ENCODE peak calls at places on chromosome 5, in nine cellular contexts. C, P, B, M, K, U, X, I and O are unnamed samples.

GRCh38 chr5:12292610-12293204 is 388.5 kb upstream of the CTNND2 start:
- DNase-seq in C (peak), P (peak), B (peak), M (no peak), K (peak), U (no peak), X (no peak), I (no peak), O (peak)

GRCh38 chr5:78538240-78538850 is 110.2 kb downstream of the LHFPL2 start:
- DNase-seq in C (no peak), P (no peak), B (no peak), M (no peak), K (no peak), U (no peak), X (no peak), I (no peak), O (no peak)

GRCh38 chr5:59027145-59027907 is 444.5 kb downstream of the RAB3C start:
- DNase-seq in C (no peak), P (no peak), B (no peak), M (no peak), K (no peak), U (no peak), X (no peak), I (no peak), O (no peak)

GRCh38 chr5:167511-167910 is 23.8 kb upstream of the LRRC14B start:
- DNase-seq in C (no peak), P (no peak), B (no peak), M (no peak), K (no peak), U (no peak), X (no peak), I (no peak), O (no peak)

GRCh38 chr5:133996683-133997252 is 8.0 kb downstream of the VDAC1 start:
- DNase-seq in C (peak), P (no peak), B (no peak), M (no peak), K (no peak), U (no peak), X (no peak), I (no peak), O (no peak)

GRCh38 chr5:151757233-151758140 is 944 bp downstream of the ATOX1 start:
- DNase-seq in C (no peak), P (no peak), B (no peak), M (no peak), K (peak), U (no peak), X (peak), I (peak), O (no peak)

GRCh38 chr5:158593925-158594324 is 505.8 kb downstream of the EBF1 start:
- DNase-seq in C (no peak), P (no peak), B (no peak), M (no peak), K (no peak), U (no peak), X (no peak), I (no peak), O (no peak)

GRCh38 chr5:126931968-126932622 is 98.3 kb downstream of the MARCHF3 start:
- DNase-seq in C (no peak), P (no peak), B (no peak), M (no peak), K (no peak), U (no peak), X (no peak), I (no peak), O (no peak)

GRCh38 chr5:87009146-87009545 is 258.5 kb upstream of the RASA1 start:
- DNase-seq in C (no peak), P (peak), B (peak), M (no peak), K (no peak), U (no peak), X (no peak), I (no peak), O (peak)

GRCh38 chr5:56951131-56951945 is 585 bp downstream of the MIER3 start:
- DNase-seq in C (peak), P (peak), B (peak), M (no peak), K (peak), U (no peak), X (no peak), I (peak), O (no peak)

GRCh38 chr5:139481122-139481533 is 1.4 kb downstream of the STING1 start:
- DNase-seq in C (no peak), P (no peak), B (peak), M (no peak), K (no peak), U (no peak), X (no peak), I (peak), O (no peak)
- H3K4me3 ChIP-seq in C (no peak), P (peak), B (peak), M (no peak), K (peak), U (peak), X (peak), I (peak), O (peak)

GRCh38 chr5:179816401-179817070 is 4.2 kb upstream of the SQSTM1 start:
- DNase-seq in C (peak), P (no peak), B (no peak), M (no peak), K (no peak), U (no peak), X (no peak), I (no peak), O (no peak)

GRCh38 chr5:179815491-179816249 is 5.0 kb upstream of the SQSTM1 start:
- DNase-seq in C (no peak), P (no peak), B (no peak), M (no peak), K (no peak), U (no peak), X (no peak), I (no peak), O (no peak)

GRCh38 chr5:179818746-179819295 is 1.9 kb upstream of the SQSTM1 start:
- DNase-seq in C (peak), P (peak), B (peak), M (peak), K (peak), U (peak), X (peak), I (peak), O (peak)

GRCh38 chr5:179819296-179820126 is 1.2 kb upstream of the SQSTM1 start:
- DNase-seq in C (peak), P (peak), B (peak), M (peak), K (peak), U (no peak), X (peak), I (peak), O (no peak)

GRCh38 chr5:179817071-179817840 is 3.4 kb upstream of the SQSTM1 start:
- DNase-seq in C (peak), P (no peak), B (no peak), M (no peak), K (no peak), U (no peak), X (no peak), I (no peak), O (no peak)
- H3K4me3 ChIP-seq in C (peak), P (peak), B (peak), M (no peak), K (no peak), U (peak), X (peak), I (peak), O (peak)

GRCh38 chr5:52996966-52997365 is 7.8 kb downstream of the ITGA2 start:
- DNase-seq in C (no peak), P (no peak), B (no peak), M (no peak), K (no peak), U (no peak), X (no peak), I (no peak), O (no peak)
- H3K4me3 ChIP-seq in C (no peak), P (no peak), B (no peak), M (no peak), K (no peak), U (no peak), X (no peak), I (no peak), O (no peak)

GRCh38 chr5:74198156-74198555 is 442.4 kb downstream of the ENC1 start:
- DNase-seq in C (no peak), P (no peak), B (no peak), M (no peak), K (no peak), U (no peak), X (no peak), I (no peak), O (no peak)

GRCh38 chr5:74199436-74200210 is 440.9 kb downstream of the ENC1 start:
- DNase-seq in C (no peak), P (no peak), B (no peak), M (no peak), K (no peak), U (peak), X (no peak), I (no peak), O (no peak)

GRCh38 chr5:74201334-74202081 is 439.0 kb downstream of the ENC1 start:
- DNase-seq in C (no peak), P (peak), B (peak), M (peak), K (peak), U (no peak), X (no peak), I (no peak), O (peak)

GRCh38 chr5:74199005-74199404 is 441.5 kb downstream of the ENC1 start:
- DNase-seq in C (no peak), P (peak), B (no peak), M (peak), K (no peak), U (no peak), X (no peak), I (no peak), O (no peak)

GRCh38 chr5:74200560-74200959 is 440.0 kb downstream of the ENC1 start:
- DNase-seq in C (no peak), P (no peak), B (no peak), M (no peak), K (no peak), U (no peak), X (no peak), I (no peak), O (no peak)
- H3K4me3 ChIP-seq in C (no peak), P (no peak), B (no peak), M (no peak), K (no peak), U (no peak), X (no peak), I (no peak), O (no peak)